ENCODE peak calls at places on chromosomes 4 and X, in six cellular contexts. R is SW 1271; L is psoas muscle; E is amniotic stem cell; Q is heart right ventricle; A is stimulated activated naive CD8-positive, alpha-beta T cell treated with anti-CD3 and anti-CD28 coated beads, Interleukin-15, Interleukin-2, amounts not matched to agents 100 U/mL and 50 U/mL, for 24 hours. O is an unnamed sample.

GRCh38 chrX:96389314-96390048 is 295.2 kb upstream of the DIAPH2 start:
- DNase-seq in Q (no peak), A (no peak), R (no peak), L (no peak), E (no peak), O (no peak)

GRCh38 chrX:64152857-64153256 is 52.7 kb downstream of the AMER1 start:
- DNase-seq in R (no peak), E (no peak), Q (no peak), A (no peak), L (no peak), O (no peak)

GRCh38 chr4:56755901-56756300 is 65.6 kb downstream of the SPINK2 start:
- DNase-seq in R (no peak), L (no peak), A (no peak), Q (no peak), E (no peak), O (no peak)

GRCh38 chr4:61950625-61951024 is 750.5 kb downstream of the ADGRL3 start:
- DNase-seq in L (no peak), R (no peak), E (no peak), A (no peak), Q (no peak), O (no peak)

GRCh38 chr4:9870165-9870564 is 88.7 kb downstream of the DRD5 start:
- DNase-seq in Q (no peak), A (no peak), E (no peak), R (no peak), L (no peak), O (no peak)

GRCh38 chrX:47587091-47587891 is 5.1 kb downstream of the TIMP1 start:
- DNase-seq in E (no peak), Q (no peak), L (no peak), A (no peak), R (no peak), O (no peak)

GRCh38 chr4:153349206-153349805 is 4.8 kb downstream of the MND1 start:
- DNase-seq in L (no peak), A (no peak), R (no peak), E (no peak), Q (no peak), O (no peak)

GRCh38 chr4:55947912-55948725 is 626 bp upstream of the CEP135 start:
- DNase-seq in A (peak; percentile 46), L (no peak), E (peak; percentile 83), R (peak; percentile 85), Q (no peak), O (peak; percentile 65)

GRCh38 chr4:76307670-76308014 is 1.1 kb downstream of the STBD1 start:
- DNase-seq in R (no peak), E (no peak), A (no peak), L (peak; percentile 84), Q (peak; percentile 44), O (no peak)

GRCh38 chr4:55127521-55127920 is 2.1 kb upstream of the KDR start:
- DNase-seq in L (no peak), A (no peak), R (no peak), E (no peak), Q (no peak), O (no peak)

GRCh38 chr4:62909238-62909637 is 1500.0 kb downstream of the TECRL start:
- DNase-seq in L (no peak), A (no peak), R (no peak), E (no peak), Q (no peak), O (no peak)

GRCh38 chrX:11351375-11352295 is 58.4 kb downstream of the AMELX start:
- DNase-seq in E (no peak), A (no peak), Q (peak; percentile 33), L (peak; percentile 77), R (no peak), O (no peak)

GRCh38 chr4:7625073-7625472 is 190.3 kb upstream of the PSAPL1 start:
- DNase-seq in E (peak; percentile 2), L (no peak), Q (no peak), A (no peak), R (no peak), O (no peak)

GRCh38 chrX:46381630-46382029 is 163.6 kb downstream of the ZNF674 start:
- DNase-seq in R (peak; percentile 14), E (no peak), A (peak; percentile 33), L (no peak), Q (no peak), O (peak; percentile 56)

GRCh38 chrX:41781500-41781899 is 57.5 kb downstream of the GPR82 start:
- DNase-seq in Q (no peak), E (no peak), L (no peak), A (no peak), R (peak; percentile 4), O (no peak)

GRCh38 chr4:103915224-103915869 is 195.6 kb upstream of the TACR3 start:
- DNase-seq in R (peak; percentile 10), Q (no peak), L (no peak), E (no peak), A (no peak), O (no peak)

GRCh38 chr4:80077639-80078038 is 4.6 kb upstream of the ANTXR2 start:
- DNase-seq in R (no peak), A (no peak), E (no peak), Q (no peak), L (no peak), O (peak; percentile 33)

GRCh38 chr4:143225167-143225566 is 40.5 kb downstream of the USP38 start:
- DNase-seq in R (no peak), Q (no peak), A (no peak), E (no peak), L (no peak), O (no peak)

GRCh38 chr4:94767446-94767845 is 9.7 kb downstream of the BMPR1B start:
- DNase-seq in R (no peak), L (no peak), Q (no peak), E (no peak), A (no peak), O (no peak)

GRCh38 chr4:99027304-99027703 is 31.8 kb downstream of the METAP1 start:
- DNase-seq in A (no peak), Q (no peak), L (no peak), E (no peak), R (no peak), O (no peak)

GRCh38 chr4:89661490-89661889 is 175.5 kb downstream of the SNCA start:
- DNase-seq in A (no peak), L (no peak), Q (no peak), E (no peak), R (peak; percentile 14), O (no peak)

GRCh38 chr4:14749910-14750309 is 252.4 kb upstream of the CPEB2 start:
- DNase-seq in R (peak; percentile 19), L (no peak), E (no peak), A (peak; percentile 6), Q (peak; percentile 21), O (peak; percentile 56)